ENCODE peak calls at places on chromosomes 6 and 20, in five cellular contexts. C, A, U, L and M are unnamed samples.

GRCh38 chr20:23347791-23348190 is 2.8 kb upstream of the NXT1 start:
- DNase-seq in C (no peak), A (no peak), U (no peak), L (no peak), M (no peak)

GRCh38 chr20:51807864-51808263 is 5.5 kb upstream of the SALL4 start:
- DNase-seq in C (no peak), A (no peak), U (no peak), L (no peak), M (no peak)

GRCh38 chr20:19971121-19971520 is 46.0 kb upstream of the NAA20 start:
- DNase-seq in C (no peak), A (no peak), U (no peak), L (no peak), M (no peak)

GRCh38 chr20:60553095-60553494 is 594.9 kb downstream of the CDH26 start:
- DNase-seq in C (no peak), A (no peak), U (no peak), L (no peak), M (no peak)

GRCh38 chr6:136408205-136408604 is 118.6 kb upstream of the BCLAF1 start:
- DNase-seq in C (no peak), A (peak), U (no peak), L (peak), M (no peak)

GRCh38 chr6:49333345-49334120 is 129.5 kb downstream of the MMUT start:
- DNase-seq in C (no peak), A (peak), U (no peak), L (peak), M (no peak)

GRCh38 chr6:97658090-97658489 is 375.1 kb upstream of the MMS22L start:
- DNase-seq in C (no peak), A (no peak), U (no peak), L (no peak), M (no peak)

GRCh38 chr6:137530404-137530803 is 36.2 kb upstream of the OLIG3 start:
- DNase-seq in C (no peak), A (no peak), U (no peak), L (no peak), M (no peak)

GRCh38 chr20:40186826-40187225 is 502.2 kb downstream of the MAFB start:
- DNase-seq in C (no peak), A (no peak), U (no peak), L (no peak), M (no peak)

GRCh38 chr6:22466665-22467064 is 102.7 kb upstream of the HDGFL1 start:
- DNase-seq in C (no peak), A (no peak), U (no peak), L (no peak), M (no peak)